ENCODE peak calls at places on chromosomes 12 and 14, in five cellular contexts. M, E, A, G and I are unnamed samples.

GRCh38 chr12:109721276-109721675 is 7.7 kb downstream of the FAM222A start:
- DNase-seq in M (no peak), A (peak), E (no peak), G (no peak), I (no peak)

GRCh38 chr12:61412209-61412608 is 848.0 kb upstream of the USP15 start:
- DNase-seq in A (no peak), E (no peak), G (no peak), M (no peak), I (no peak)

GRCh38 chr14:62988967-62989366 is 56.3 kb downstream of the KCNH5 start:
- DNase-seq in A (no peak), E (no peak), M (no peak), G (no peak), I (no peak)

GRCh38 chr12:2284857-2285256 is 232.1 kb downstream of the CACNA1C start:
- DNase-seq in M (peak), E (peak), A (peak), G (no peak), I (peak)

GRCh38 chr12:57452937-57453509 is 2.1 kb upstream of the INHBE start:
- DNase-seq in E (peak), M (peak), A (peak), G (no peak), I (peak)

GRCh38 chr14:79293482-79293881 is 917.8 kb downstream of the DIO2 start:
- DNase-seq in E (no peak), M (no peak), G (no peak), A (no peak), I (no peak)

GRCh38 chr12:50603817-50604639 is 99.2 kb downstream of the DIP2B start:
- DNase-seq in E (no peak), M (no peak), A (peak), G (no peak), I (no peak)

GRCh38 chr14:52998376-52999010 is 47.6 kb upstream of the FERMT2 start:
- DNase-seq in E (no peak), A (no peak), G (no peak), M (no peak), I (no peak)

GRCh38 chr12:124512667-124513296 is 54.6 kb downstream of the NCOR2 start:
- DNase-seq in A (peak), G (no peak), E (peak), M (peak), I (peak)

GRCh38 chr12:9674226-9674590 is 4.7 kb downstream of the CLEC2D start:
- DNase-seq in E (no peak), G (no peak), M (no peak), A (no peak), I (no peak)

GRCh38 chr12:6390084-6390799 is 6.3 kb downstream of the LTBR start:
- DNase-seq in G (no peak), M (no peak), A (no peak), E (no peak), I (no peak)

GRCh38 chr14:34461334-34462131 is 507 bp downstream of the SPTSSA start:
- DNase-seq in A (peak), G (no peak), E (peak), M (peak), I (no peak)

GRCh38 chr12:54439521-54440255 is 20.6 kb upstream of the ITGA5 start:
- DNase-seq in E (no peak), A (no peak), M (peak), G (no peak), I (peak)

GRCh38 chr14:68995731-68996130 is 16.6 kb upstream of the ACTN1 start:
- DNase-seq in E (no peak), G (no peak), A (no peak), M (no peak), I (no peak)

GRCh38 chr12:128507470-128507869 is 240.5 kb downstream of the TMEM132C start:
- DNase-seq in A (no peak), M (no peak), G (no peak), E (no peak), I (no peak)

GRCh38 chr12:49706351-49707126 is 666 bp downstream of the FMNL3 start:
- DNase-seq in E (peak), M (no peak), G (no peak), A (peak), I (peak)

GRCh38 chr12:10701226-10701681 is 21.9 kb downstream of the YBX3 start:
- DNase-seq in E (no peak), M (no peak), A (no peak), G (no peak), I (no peak)

GRCh38 chr12:107477946-107478610 is 207.5 kb upstream of the PWP1 start:
- DNase-seq in A (no peak), M (no peak), G (no peak), E (no peak), I (no peak)

GRCh38 chr14:68397827-68398226 is 395.0 kb downstream of the ZFP36L1 start:
- DNase-seq in E (no peak), M (no peak), G (no peak), A (no peak), I (peak)

GRCh38 chr14:90295870-90296516 is 35.7 kb downstream of the NRDE2 start:
- DNase-seq in G (no peak), A (no peak), E (peak), M (no peak), I (no peak)

GRCh38 chr14:22410497-22410896 is 178.5 kb downstream of the DAD1 start:
- DNase-seq in G (no peak), E (no peak), A (no peak), M (no peak), I (no peak)

GRCh38 chr12:108638141-108638823 is 4.6 kb upstream of the SELPLG start:
- DNase-seq in A (no peak), E (peak), G (no peak), M (no peak), I (no peak)

GRCh38 chr14:64841772-64842490 is 37.8 kb downstream of the SPTB start:
- DNase-seq in G (no peak), E (no peak), M (no peak), A (no peak), I (no peak)

GRCh38 chr12:113413488-113413939 is 8.7 kb upstream of the SDSL start:
- DNase-seq in E (peak), A (no peak), M (peak), G (no peak), I (no peak)

GRCh38 chr12:118371354-118372282 is 1.1 kb downstream of the TAOK3 start:
- DNase-seq in A (peak), M (peak), E (peak), G (no peak), I (peak)

GRCh38 chr14:61609143-61609851 is 86.0 kb upstream of the HIF1A start:
- DNase-seq in E (no peak), M (no peak), A (no peak), G (no peak), I (peak)

GRCh38 chr12:17079251-17079909 is 473.4 kb upstream of the LMO3 start:
- DNase-seq in M (no peak), G (no peak), A (no peak), E (no peak), I (no peak)

GRCh38 chr12:71469235-71469873 is 29.8 kb downstream of the LGR5 start:
- DNase-seq in G (no peak), E (no peak), M (no peak), A (no peak), I (no peak)

DNA sequence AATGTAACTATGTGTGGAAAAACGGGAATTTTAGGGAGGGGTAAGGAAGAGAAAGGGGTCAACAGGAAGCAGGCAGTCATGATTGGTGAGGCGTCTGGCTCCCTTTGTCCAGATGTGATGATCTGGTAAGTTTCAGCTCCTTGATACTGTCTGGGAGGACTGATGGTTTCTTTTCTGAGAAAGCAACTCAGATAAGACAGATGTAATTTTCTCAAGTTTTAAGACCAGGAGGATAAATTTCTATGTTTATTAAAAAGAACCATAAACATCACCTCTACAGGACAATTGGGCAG is 21.9 kb upstream of the AMN1 start:
- DNase-seq in E (no peak), G (no peak), M (no peak), A (no peak), I (no peak)
- TF ChIP-seq EP300 in E (no peak), G (no peak), M (no peak), A (no peak), I (no peak)

DNA sequence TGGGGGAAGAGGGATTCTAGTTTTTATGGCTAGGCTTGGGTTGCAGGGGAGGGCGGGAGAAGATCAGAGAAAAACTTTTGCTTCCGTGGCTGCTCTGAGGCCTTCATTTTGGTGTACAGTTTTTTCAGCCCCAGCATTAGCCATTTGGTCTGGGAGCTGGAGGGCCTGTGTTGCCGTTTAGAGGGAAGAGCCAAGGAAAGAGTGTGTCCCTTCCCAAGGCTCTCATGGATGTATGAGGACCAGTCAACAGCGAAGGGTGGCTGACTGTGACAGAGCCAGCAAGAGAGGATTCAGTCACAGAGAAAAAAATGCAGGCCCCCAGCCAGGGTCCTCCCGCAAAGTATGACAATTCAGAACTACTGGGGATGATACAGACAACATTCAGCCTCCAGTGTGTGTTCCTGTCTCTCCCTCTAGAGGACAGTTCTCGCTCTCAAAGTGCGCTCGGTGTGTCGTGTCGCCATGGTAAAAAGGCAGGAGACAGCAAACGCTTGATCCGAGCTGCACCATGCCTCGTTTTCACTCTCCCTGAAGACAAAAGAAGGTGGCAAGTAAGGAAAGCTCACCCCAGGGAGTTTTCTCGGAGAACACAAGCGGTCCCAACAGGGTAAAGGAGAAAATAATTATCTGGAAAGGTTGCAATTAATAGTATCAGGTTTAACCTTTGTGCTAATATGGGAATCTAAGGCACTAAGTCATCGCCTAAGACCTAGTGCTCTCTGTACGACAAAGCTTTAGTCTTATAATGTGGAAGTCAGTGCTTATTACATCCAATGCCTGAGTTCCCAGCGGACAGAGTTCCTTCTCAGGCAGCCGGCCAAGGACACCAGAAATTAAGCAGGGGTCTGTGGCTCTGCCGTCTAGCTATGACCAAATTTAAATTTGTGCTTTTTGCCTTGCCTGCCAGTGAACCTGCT is 157.3 kb upstream of the PLXNC1 start:
- DNase-seq in A (no peak), E (no peak), G (no peak), M (no peak), I (peak)
- TF ChIP-seq EP300 in A (no peak), E (no peak), G (no peak), M (no peak), I (no peak)

DNA sequence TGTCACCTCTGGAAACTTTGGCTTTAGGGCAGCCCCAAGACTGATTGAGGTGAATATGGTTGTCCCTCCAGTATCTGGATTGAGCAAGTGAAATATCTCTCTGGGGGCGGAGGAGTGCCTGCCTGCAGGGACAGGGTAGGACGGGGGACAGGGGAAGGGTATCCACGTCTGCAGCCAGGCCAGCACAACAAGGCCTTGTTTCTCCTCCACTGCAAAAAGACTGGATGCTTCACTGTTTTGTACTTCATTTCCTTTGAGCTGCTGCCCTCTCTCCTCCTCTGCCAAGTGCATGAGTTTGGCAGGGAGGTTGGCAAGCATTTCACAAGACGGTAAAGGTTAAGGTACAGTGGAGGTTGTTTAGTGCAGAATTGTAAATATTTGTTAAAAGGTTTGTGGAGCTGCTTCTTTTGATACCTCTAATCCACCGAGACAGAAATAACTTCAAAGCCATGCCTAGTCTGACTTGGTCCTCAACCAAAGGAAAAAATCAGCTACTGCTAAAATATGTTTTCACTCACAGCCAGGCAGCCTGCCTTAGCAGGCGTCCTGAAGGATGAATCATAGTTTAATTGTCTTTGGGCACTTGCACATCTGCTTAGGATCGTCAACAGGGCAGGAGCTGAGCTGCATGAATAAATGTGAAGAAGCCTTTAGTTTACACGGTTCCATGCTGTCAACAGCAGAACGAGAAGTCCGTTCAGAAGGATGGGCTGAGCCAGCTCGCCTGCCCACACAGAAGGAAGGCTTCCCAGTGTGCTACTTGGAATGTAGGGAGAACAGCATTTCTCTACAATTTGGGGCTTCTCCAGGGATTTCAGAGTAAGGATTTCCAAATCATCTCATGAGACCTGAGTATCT is 269.7 kb downstream of the TTC6 start:
- DNase-seq in A (no peak), M (no peak), E (no peak), G (no peak), I (no peak)
- TF ChIP-seq EP300 in A (no peak), M (no peak), E (no peak), G (no peak), I (no peak)

GRCh38 chr12:89756100-89756637 is 47.5 kb upstream of the ATP2B1 start:
- DNase-seq in G (no peak), E (no peak), A (no peak), M (no peak), I (no peak)

GRCh38 chr12:89760783-89761182 is 52.1 kb upstream of the ATP2B1 start:
- DNase-seq in M (no peak), E (no peak), A (no peak), G (no peak), I (no peak)

GRCh38 chr12:89762498-89763170 is 54.0 kb upstream of the ATP2B1 start:
- DNase-seq in A (no peak), E (no peak), M (no peak), G (peak), I (no peak)

GRCh38 chr12:89752331-89752730 is 43.7 kb upstream of the ATP2B1 start:
- DNase-seq in G (no peak), E (no peak), M (no peak), A (no peak), I (no peak)

GRCh38 chr12:89756638-89757321 is 48.1 kb upstream of the ATP2B1 start:
- DNase-seq in A (no peak), M (peak), G (peak), E (no peak), I (no peak)
- TF ChIP-seq EP300 in A (no peak), M (peak), G (peak), E (peak), I (no peak)